ENCODE peak calls at places on chromosome 22, in four cellular contexts. One of them, this sample, is unnamed.

GRCh38 chr22:20131593-20131855 is at the start of gene ZDHHC8:
- DNase-seq in K562: peak; percentile 89
- DNase-seq in HepG2: no peak
- DNase-seq in GM12878: no peak
- DNase-seq in this sample: peak; percentile 60

GRCh38 chr22:17213976-17214375 is 5.3 kb downstream of the ADA2 start:
- DNase-seq in K562: peak; percentile 61
- DNase-seq in HepG2: peak; percentile 21
- DNase-seq in GM12878: no peak
- DNase-seq in this sample: peak; percentile 66

GRCh38 chr22:17897411-17897810 is 123.1 kb upstream of the BID start:
- DNase-seq in K562: no peak
- DNase-seq in HepG2: peak; percentile 16
- DNase-seq in GM12878: no peak
- DNase-seq in this sample: no peak

GRCh38 chr22:18042685-18043084 is 18.3 kb upstream of the MICAL3 start:
- DNase-seq in K562: no peak
- DNase-seq in HepG2: no peak
- DNase-seq in GM12878: no peak
- DNase-seq in this sample: no peak

GRCh38 chr22:26590525-26590858 is 560 bp upstream of the TPST2 start:
- DNase-seq in K562: no peak
- DNase-seq in HepG2: peak; percentile 4
- DNase-seq in GM12878: no peak
- DNase-seq in this sample: no peak

GRCh38 chr22:28052818-28053217 is 133.8 kb upstream of the PITPNB start:
- DNase-seq in K562: no peak
- DNase-seq in HepG2: no peak
- DNase-seq in GM12878: no peak
- DNase-seq in this sample: no peak

GRCh38 chr22:23289851-23290724 is 109.8 kb downstream of the BCR start:
- DNase-seq in K562: peak; percentile 92
- DNase-seq in HepG2: peak; percentile 80
- DNase-seq in GM12878: no peak
- DNase-seq in this sample: peak; percentile 89

GRCh38 chr22:41180926-41181325 is 24.2 kb upstream of the L3MBTL2 start:
- DNase-seq in K562: no peak
- DNase-seq in HepG2: no peak
- DNase-seq in GM12878: no peak
- DNase-seq in this sample: no peak

GRCh38 chr22:49368976-49369725 is 458.5 kb downstream of the BRD1 start:
- DNase-seq in K562: peak; percentile 55
- DNase-seq in HepG2: no peak
- DNase-seq in GM12878: no peak
- DNase-seq in this sample: no peak

GRCh38 chr22:39092111-39092867 is 4.8 kb upstream of the APOBEC3H start:
- DNase-seq in K562: no peak
- DNase-seq in HepG2: no peak
- DNase-seq in GM12878: no peak
- DNase-seq in this sample: no peak

GRCh38 chr22:25159028-25159427 is 40.6 kb upstream of the CRYBB3 start:
- DNase-seq in K562: no peak
- DNase-seq in HepG2: no peak
- DNase-seq in GM12878: no peak
- DNase-seq in this sample: no peak
- TF ChIP-seq SP1 in K562: no peak
- TF ChIP-seq SP1 in HepG2: no peak
- TF ChIP-seq SP1 in GM12878: no peak
- TF ChIP-seq SP1 in this sample: no peak

GRCh38 chr22:45600791-45601730 is 70.6 kb upstream of the ATXN10 start:
- DNase-seq in K562: no peak
- DNase-seq in HepG2: no peak
- DNase-seq in GM12878: no peak
- DNase-seq in this sample: no peak

GRCh38 chr22:45598596-45599217 is 72.9 kb upstream of the ATXN10 start:
- DNase-seq in K562: no peak
- DNase-seq in HepG2: no peak
- DNase-seq in GM12878: no peak
- DNase-seq in this sample: no peak

GRCh38 chr22:45594123-45594941 is 77.3 kb upstream of the ATXN10 start:
- DNase-seq in K562: no peak
- DNase-seq in HepG2: no peak
- DNase-seq in GM12878: no peak
- DNase-seq in this sample: no peak

GRCh38 chr22:45599836-45600577 is 71.6 kb upstream of the ATXN10 start:
- DNase-seq in K562: no peak
- DNase-seq in HepG2: no peak
- DNase-seq in GM12878: no peak
- DNase-seq in this sample: no peak

DNA sequence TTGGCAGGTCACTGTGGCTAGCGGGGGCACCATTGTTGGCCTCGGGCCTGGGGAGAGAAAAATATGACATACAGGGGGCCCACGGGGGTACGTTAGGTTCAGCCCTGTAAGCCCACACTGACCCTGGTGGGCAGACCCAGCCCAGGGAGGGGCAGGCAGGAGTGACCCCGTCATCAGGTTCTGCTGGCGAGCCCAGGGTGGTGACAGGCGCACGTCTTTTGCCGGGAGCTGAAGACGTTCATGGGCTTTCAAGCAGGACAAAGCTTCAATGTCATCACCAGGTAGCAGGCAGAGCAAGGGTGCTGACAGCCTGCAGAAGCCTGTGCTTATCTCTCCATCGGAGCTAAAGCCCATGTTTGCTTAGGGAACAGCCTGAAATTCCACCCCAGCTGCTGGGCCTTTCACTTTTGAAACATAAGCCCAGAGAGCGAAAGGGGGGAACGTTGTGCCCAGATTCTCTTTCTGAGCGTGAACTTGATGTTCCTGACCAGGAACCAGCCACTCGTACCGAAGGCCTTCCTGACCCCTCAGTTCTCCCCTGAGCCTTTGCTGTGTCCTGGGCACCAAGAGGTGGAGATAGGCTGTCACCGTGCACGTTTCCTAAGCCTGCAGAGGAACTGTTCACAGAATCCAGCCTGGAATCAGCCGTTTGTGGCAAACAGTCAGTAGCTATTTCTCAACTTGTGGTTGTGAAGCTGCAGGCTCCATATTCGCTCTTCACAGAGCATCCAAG is 74.0 kb upstream of the ATXN10 start:
- DNase-seq in K562: no peak
- DNase-seq in HepG2: peak; percentile 86
- DNase-seq in GM12878: no peak
- DNase-seq in this sample: no peak
- TF ChIP-seq TARDBP in K562: no peak
- TF ChIP-seq TARDBP in HepG2: peak; percentile 81
- TF ChIP-seq TARDBP in GM12878: no peak
- TF ChIP-seq TARDBP in this sample: no peak

GRCh38 chr22:35379146-35379993 is 1.5 kb upstream of the HMOX1 start:
- DNase-seq in K562: no peak
- DNase-seq in HepG2: peak; percentile 79
- DNase-seq in GM12878: no peak
- DNase-seq in this sample: no peak
- TF ChIP-seq BHLHE40 in K562: no peak
- TF ChIP-seq BHLHE40 in HepG2: no peak
- TF ChIP-seq BHLHE40 in GM12878: no peak
- TF ChIP-seq BHLHE40 in this sample: no peak

DNA sequence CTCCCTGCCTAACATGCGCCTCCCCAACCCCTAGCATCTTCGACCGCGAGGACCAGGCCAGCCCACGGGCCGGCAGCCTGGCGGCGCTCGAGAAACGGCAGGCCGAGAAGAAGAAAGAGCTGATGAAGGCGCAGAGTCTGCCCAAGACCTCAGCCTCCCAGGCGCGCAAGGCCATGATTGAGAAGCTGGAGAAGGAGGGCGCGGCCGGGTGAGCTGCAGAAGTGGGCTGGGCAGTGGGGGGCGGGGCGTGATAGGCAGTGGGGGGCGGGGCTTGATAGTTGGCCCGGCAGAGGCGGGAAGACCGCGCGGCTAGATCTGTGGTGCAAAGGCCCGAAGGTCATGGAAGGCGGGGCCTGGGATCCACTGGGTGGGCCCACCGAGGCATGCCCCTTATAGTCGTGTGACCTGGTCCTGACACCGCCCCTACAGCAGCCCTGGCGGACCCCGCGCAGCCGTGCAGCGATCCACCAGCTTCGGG is 8.7 kb downstream of the SELENOM start:
- DNase-seq in K562: peak; percentile 89
- DNase-seq in HepG2: no peak
- DNase-seq in GM12878: no peak
- DNase-seq in this sample: no peak
- TF ChIP-seq SP1 in K562: no peak
- TF ChIP-seq SP1 in HepG2: no peak
- TF ChIP-seq SP1 in GM12878: no peak
- TF ChIP-seq SP1 in this sample: no peak

GRCh38 chr22:35426801-35427140 is 26.8 kb downstream of the MCM5 start:
- DNase-seq in K562: no peak
- DNase-seq in HepG2: no peak
- DNase-seq in GM12878: no peak
- DNase-seq in this sample: no peak
- TF ChIP-seq TARDBP in K562: no peak
- TF ChIP-seq TARDBP in HepG2: no peak
- TF ChIP-seq TARDBP in GM12878: no peak
- TF ChIP-seq TARDBP in this sample: no peak

GRCh38 chr22:30640839-30641430 is 5.4 kb downstream of the SLC35E4 start:
- DNase-seq in K562: no peak
- DNase-seq in HepG2: no peak
- DNase-seq in GM12878: no peak
- DNase-seq in this sample: no peak

GRCh38 chr22:30647536-30647935 is 12.0 kb downstream of the SLC35E4 start:
- DNase-seq in K562: no peak
- DNase-seq in HepG2: no peak
- DNase-seq in GM12878: no peak
- DNase-seq in this sample: no peak

GRCh38 chr22:30640361-30640760 is 4.8 kb downstream of the SLC35E4 start:
- DNase-seq in K562: no peak
- DNase-seq in HepG2: no peak
- DNase-seq in GM12878: no peak
- DNase-seq in this sample: no peak

GRCh38 chr22:30646518-30647160 is 11.1 kb downstream of the SLC35E4 start:
- DNase-seq in K562: no peak
- DNase-seq in HepG2: no peak
- DNase-seq in GM12878: no peak
- DNase-seq in this sample: no peak

DNA sequence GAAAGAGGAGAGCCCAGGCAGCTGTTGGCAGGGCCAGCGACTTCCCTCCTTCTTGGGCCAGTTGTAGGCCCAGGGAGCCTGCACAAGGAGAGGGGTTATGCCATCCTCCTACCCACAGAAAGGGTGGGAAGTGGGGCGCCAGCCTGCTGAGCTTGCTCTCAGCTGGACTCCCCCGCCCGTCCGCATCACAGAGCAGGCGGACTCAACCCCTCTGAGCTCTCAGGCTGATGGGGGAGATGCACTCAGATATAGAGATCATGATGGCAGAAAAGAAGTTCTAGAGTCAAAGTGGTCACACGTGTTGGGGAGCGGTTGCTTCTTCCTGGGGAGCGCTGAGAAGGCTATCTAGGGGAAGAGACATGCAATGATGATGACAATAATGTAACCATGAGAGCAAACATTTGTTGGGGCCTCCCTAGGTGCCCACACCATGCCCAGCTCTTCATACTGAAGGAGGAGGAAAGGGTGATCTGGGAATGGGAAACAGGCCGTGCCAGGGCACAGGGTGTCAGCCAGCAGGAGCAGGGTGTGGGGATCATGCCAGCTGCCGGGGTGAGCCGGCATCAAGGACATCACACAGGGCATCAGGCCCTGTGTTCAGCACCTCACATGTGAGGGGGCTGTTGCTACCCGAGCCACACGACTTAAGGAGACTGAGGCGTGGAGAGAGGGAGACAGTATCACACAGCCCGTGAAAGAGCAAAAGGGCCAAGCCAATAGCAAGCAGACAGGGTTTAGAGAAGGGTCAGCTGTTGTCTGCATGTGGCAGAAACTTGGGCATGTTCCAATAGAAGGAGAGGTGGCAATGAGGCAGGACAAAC is 7.7 kb downstream of the SLC35E4 start:
- DNase-seq in K562: no peak
- DNase-seq in HepG2: no peak
- DNase-seq in GM12878: no peak
- DNase-seq in this sample: no peak
- TF ChIP-seq BHLHE40 in K562: no peak
- TF ChIP-seq BHLHE40 in HepG2: no peak
- TF ChIP-seq BHLHE40 in GM12878: no peak
- TF ChIP-seq BHLHE40 in this sample: no peak

DNA sequence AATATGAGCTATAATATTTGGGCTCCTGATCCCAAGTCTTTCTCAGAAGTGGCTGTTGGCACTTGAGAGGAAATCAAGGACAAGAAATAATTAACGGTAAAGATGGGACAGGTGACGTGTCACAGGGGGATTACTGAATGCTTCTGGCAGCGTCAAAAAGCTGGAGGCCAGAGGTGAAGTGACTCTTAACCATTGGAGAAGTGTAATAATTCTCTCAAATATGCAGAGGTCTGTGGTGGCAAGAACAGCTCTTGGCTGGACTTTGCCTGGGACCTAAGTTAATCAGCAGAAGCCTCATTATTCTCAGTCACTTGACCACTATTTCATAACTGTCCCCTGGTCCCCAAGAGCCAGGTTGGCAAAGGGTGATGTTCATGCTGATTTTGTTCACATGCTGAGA is 72.8 kb downstream of the TIMP3 start:
- DNase-seq in K562: no peak
- DNase-seq in HepG2: no peak
- DNase-seq in GM12878: no peak
- DNase-seq in this sample: no peak
- TF ChIP-seq SP1 in K562: no peak
- TF ChIP-seq SP1 in HepG2: no peak
- TF ChIP-seq SP1 in GM12878: no peak
- TF ChIP-seq SP1 in this sample: no peak

DNA sequence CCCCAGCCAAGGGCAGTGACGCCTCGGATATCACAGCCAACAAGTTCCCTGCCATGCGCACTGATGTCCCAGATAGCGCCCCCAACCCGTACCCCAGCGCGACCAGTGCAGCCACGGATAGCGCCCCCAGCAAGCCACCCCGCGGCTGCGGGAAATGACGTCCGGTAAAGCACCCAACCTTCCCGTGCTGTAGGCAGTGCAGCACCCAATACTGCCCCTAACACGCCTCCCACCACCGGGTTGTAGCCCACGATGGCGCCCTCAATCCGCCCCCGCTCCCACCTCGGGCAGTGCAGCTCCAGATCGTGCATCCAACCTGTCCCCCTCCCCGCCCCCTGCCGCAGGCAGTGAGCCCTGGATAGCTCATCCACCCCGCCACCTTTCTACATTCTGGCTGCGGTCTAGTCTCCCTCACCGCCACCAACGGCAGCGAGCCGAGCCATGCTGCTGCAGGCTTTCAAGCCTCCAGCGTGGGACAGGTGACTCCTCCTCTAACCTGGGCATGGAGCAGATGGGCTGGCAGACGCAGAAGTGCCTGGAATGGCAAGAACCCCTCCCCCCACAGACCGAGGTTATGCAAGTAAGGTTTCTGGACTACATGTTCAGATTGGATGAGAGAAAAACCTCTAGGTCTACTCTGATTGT is 540 bp downstream of the RFPL2 start:
- DNase-seq in K562: no peak
- DNase-seq in HepG2: peak; percentile 9
- DNase-seq in GM12878: no peak
- DNase-seq in this sample: peak; percentile 55
- TF ChIP-seq TARDBP in K562: no peak
- TF ChIP-seq TARDBP in HepG2: no peak
- TF ChIP-seq TARDBP in GM12878: no peak
- TF ChIP-seq TARDBP in this sample: no peak

This sample was measured in HEK293T.